ENCODE peak calls at places on chromosome 2, in four cellular contexts. One of them, this sample, is unnamed.

GRCh38 chr2:228522276-228522675 is 340.8 kb upstream of the SPHKAP start:
- DNase-seq in astrocyte of the spinal cord: no peak
- DNase-seq in thoracic aorta: no peak
- DNase-seq in mesendoderm: no peak
- DNase-seq in this sample: no peak

GRCh38 chr2:61538920-61539559 is 884 bp upstream of the XPO1 start:
- DNase-seq in astrocyte of the spinal cord: peak; percentile 41
- DNase-seq in thoracic aorta: no peak
- DNase-seq in mesendoderm: peak; percentile 69
- DNase-seq in this sample: peak; percentile 69

GRCh38 chr2:208101716-208102631 is 22.4 kb downstream of the CRYGD start:
- DNase-seq in mesendoderm: peak; percentile 60
- DNase-seq in thoracic aorta: no peak
- DNase-seq in astrocyte of the spinal cord: peak; percentile 48
- DNase-seq in this sample: peak; percentile 53

GRCh38 chr2:82539222-82539621 is 1919.9 kb downstream of the SUCLG1 start:
- DNase-seq in astrocyte of the spinal cord: no peak
- DNase-seq in thoracic aorta: no peak
- DNase-seq in mesendoderm: no peak
- DNase-seq in this sample: no peak

GRCh38 chr2:71928734-71929481 is 218.8 kb downstream of the CYP26B1 start:
- DNase-seq in mesendoderm: no peak
- DNase-seq in thoracic aorta: no peak
- DNase-seq in astrocyte of the spinal cord: no peak
- DNase-seq in this sample: no peak

GRCh38 chr2:42163444-42164045 is 5.6 kb upstream of the EML4 start:
- DNase-seq in mesendoderm: no peak
- DNase-seq in astrocyte of the spinal cord: no peak
- DNase-seq in thoracic aorta: no peak
- DNase-seq in this sample: no peak

GRCh38 chr2:149033716-149034115 is 4.8 kb upstream of the LYPD6B start:
- DNase-seq in thoracic aorta: no peak
- DNase-seq in astrocyte of the spinal cord: no peak
- DNase-seq in mesendoderm: peak; percentile 70
- DNase-seq in this sample: no peak

GRCh38 chr2:42138163-42139016 is 30.8 kb upstream of the EML4 start:
- DNase-seq in mesendoderm: no peak
- DNase-seq in thoracic aorta: no peak
- DNase-seq in astrocyte of the spinal cord: peak; percentile 98
- DNase-seq in this sample: peak; percentile 48

GRCh38 chr2:217943379-217944321 is 59.1 kb downstream of the TNS1 start:
- DNase-seq in thoracic aorta: no peak
- DNase-seq in astrocyte of the spinal cord: peak; percentile 48
- DNase-seq in mesendoderm: peak; percentile 86
- DNase-seq in this sample: no peak

GRCh38 chr2:74947703-74948102 is 10.7 kb upstream of the POLE4 start:
- DNase-seq in astrocyte of the spinal cord: no peak
- DNase-seq in thoracic aorta: no peak
- DNase-seq in mesendoderm: peak; percentile 76
- DNase-seq in this sample: no peak

GRCh38 chr2:20522311-20522710 is 75.4 kb downstream of the RHOB start:
- DNase-seq in thoracic aorta: no peak
- DNase-seq in mesendoderm: no peak
- DNase-seq in astrocyte of the spinal cord: no peak
- DNase-seq in this sample: no peak

GRCh38 chr2:218145124-218145523 is 19.3 kb downstream of the CXCR2 start:
- DNase-seq in astrocyte of the spinal cord: no peak
- DNase-seq in thoracic aorta: no peak
- DNase-seq in mesendoderm: no peak
- DNase-seq in this sample: no peak

GRCh38 chr2:234987754-234988153 is 35.9 kb downstream of the SH3BP4 start:
- DNase-seq in astrocyte of the spinal cord: no peak
- DNase-seq in thoracic aorta: no peak
- DNase-seq in mesendoderm: no peak
- DNase-seq in this sample: no peak

GRCh38 chr2:23549821-23550535 is 165.0 kb downstream of the KLHL29 start:
- DNase-seq in mesendoderm: no peak
- DNase-seq in astrocyte of the spinal cord: peak; percentile 51
- DNase-seq in thoracic aorta: no peak
- DNase-seq in this sample: no peak

GRCh38 chr2:188251034-188251433 is 40.6 kb upstream of the GULP1 start:
- DNase-seq in mesendoderm: peak; percentile 80
- DNase-seq in thoracic aorta: no peak
- DNase-seq in astrocyte of the spinal cord: no peak
- DNase-seq in this sample: no peak

GRCh38 chr2:3633982-3634630 is 23.9 kb upstream of the ALLC start:
- DNase-seq in thoracic aorta: no peak
- DNase-seq in mesendoderm: no peak
- DNase-seq in astrocyte of the spinal cord: no peak
- DNase-seq in this sample: no peak

GRCh38 chr2:54725343-54726099 is 2.1 kb downstream of the EML6 start:
- DNase-seq in thoracic aorta: no peak
- DNase-seq in astrocyte of the spinal cord: no peak
- DNase-seq in mesendoderm: peak; percentile 3
- DNase-seq in this sample: peak; percentile 58

GRCh38 chr2:231908584-231908983 is 17.6 kb downstream of the NPPC start:
- DNase-seq in mesendoderm: no peak
- DNase-seq in astrocyte of the spinal cord: no peak
- DNase-seq in thoracic aorta: no peak
- DNase-seq in this sample: no peak

GRCh38 chr2:152874955-152875354 is 156.5 kb downstream of the ARL6IP6 start:
- DNase-seq in astrocyte of the spinal cord: no peak
- DNase-seq in mesendoderm: no peak
- DNase-seq in thoracic aorta: no peak
- DNase-seq in this sample: no peak

GRCh38 chr2:159711562-159712193 is 628 bp upstream of the MARCHF7 start:
- DNase-seq in astrocyte of the spinal cord: no peak
- DNase-seq in thoracic aorta: no peak
- DNase-seq in mesendoderm: no peak
- DNase-seq in this sample: peak; percentile 85

GRCh38 chr2:53970095-53970897 is 497 bp downstream of the PSME4 start:
- DNase-seq in thoracic aorta: peak; percentile 7
- DNase-seq in mesendoderm: peak; percentile 67
- DNase-seq in astrocyte of the spinal cord: peak; percentile 43
- DNase-seq in this sample: peak; percentile 33

GRCh38 chr2:229335877-229336346 is 64.8 kb upstream of the PID1 start:
- DNase-seq in mesendoderm: no peak
- DNase-seq in thoracic aorta: no peak
- DNase-seq in astrocyte of the spinal cord: no peak
- DNase-seq in this sample: no peak

GRCh38 chr2:55165567-55165966 is 66.5 kb downstream of the CLHC1 start:
- DNase-seq in thoracic aorta: no peak
- DNase-seq in astrocyte of the spinal cord: peak; percentile 58
- DNase-seq in mesendoderm: no peak
- DNase-seq in this sample: no peak

GRCh38 chr2:240567872-240568677 is at the start of gene RNPEPL1:
- DNase-seq in astrocyte of the spinal cord: no peak
- DNase-seq in mesendoderm: no peak
- DNase-seq in thoracic aorta: no peak
- DNase-seq in this sample: peak; percentile 44

GRCh38 chr2:199903111-199903510 is 8.0 kb upstream of the C2orf69 start:
- DNase-seq in astrocyte of the spinal cord: no peak
- DNase-seq in thoracic aorta: no peak
- DNase-seq in mesendoderm: no peak
- DNase-seq in this sample: no peak

GRCh38 chr2:240302041-240302440 is 133.4 kb upstream of the GPC1 start:
- DNase-seq in astrocyte of the spinal cord: no peak
- DNase-seq in mesendoderm: no peak
- DNase-seq in thoracic aorta: no peak
- DNase-seq in this sample: no peak

GRCh38 chr2:219429958-219430586 is 4.6 kb upstream of the SPEG start:
- DNase-seq in thoracic aorta: no peak
- DNase-seq in astrocyte of the spinal cord: no peak
- DNase-seq in mesendoderm: no peak
- DNase-seq in this sample: no peak

GRCh38 chr2:130263606-130264005 is 65.4 kb upstream of the TUBA3E start:
- DNase-seq in thoracic aorta: no peak
- DNase-seq in astrocyte of the spinal cord: no peak
- DNase-seq in mesendoderm: no peak
- DNase-seq in this sample: no peak

GRCh38 chr2:134799936-134800335 is 38.5 kb upstream of the ACMSD start:
- DNase-seq in thoracic aorta: no peak
- DNase-seq in mesendoderm: no peak
- DNase-seq in astrocyte of the spinal cord: no peak
- DNase-seq in this sample: no peak

GRCh38 chr2:191012845-191013616 is 940 bp downstream of the STAT1 start:
- DNase-seq in thoracic aorta: no peak
- DNase-seq in mesendoderm: no peak
- DNase-seq in astrocyte of the spinal cord: peak; percentile 9
- DNase-seq in this sample: no peak

GRCh38 chr2:75922191-75922590 is 211.5 kb upstream of the GCFC2 start:
- DNase-seq in thoracic aorta: no peak
- DNase-seq in astrocyte of the spinal cord: no peak
- DNase-seq in mesendoderm: no peak
- DNase-seq in this sample: no peak

GRCh38 chr2:64461271-64462058 is 7.5 kb downstream of the LGALSL start:
- DNase-seq in astrocyte of the spinal cord: no peak
- DNase-seq in mesendoderm: peak; percentile 53
- DNase-seq in thoracic aorta: no peak
- DNase-seq in this sample: no peak

This sample was measured in cerebellar cortex.